ENCODE peak calls at places on chromosomes 1 and 21, in six cellular contexts. N is CD8-positive, alpha-beta T cell; M is mucosa of descending colon; I is kidney epithelial cell; B is psoas muscle; T is testis. S is an unnamed sample.

GRCh38 chr1:93715529-93716126 is 34.0 kb upstream of the BCAR3 start:
- DNase-seq in N (no peak), M (no peak), I (no peak), B (no peak), T (no peak), S (no peak)

GRCh38 chr1:53575948-53576305 is 116.7 kb downstream of the DMRTB1 start:
- DNase-seq in N (no peak), M (no peak), I (no peak), B (no peak), T (no peak), S (no peak)

GRCh38 chr1:243475966-243476365 is 220.1 kb downstream of the SDCCAG8 start:
- DNase-seq in N (no peak), M (no peak), I (no peak), B (no peak), T (no peak), S (peak; percentile 73)

GRCh38 chr21:45800339-45801080 is 157.0 kb downstream of the PCBP3 start:
- DNase-seq in N (no peak), M (no peak), I (no peak), B (no peak), T (no peak), S (no peak)

GRCh38 chr1:147567594-147568381 is 26.5 kb downstream of the BCL9 start:
- DNase-seq in N (no peak), M (peak; percentile 29), I (no peak), B (no peak), T (no peak), S (no peak)

GRCh38 chr1:110312188-110313121 is 26.7 kb upstream of the RBM15 start:
- DNase-seq in N (peak; percentile 49), M (peak; percentile 83), I (peak; percentile 41), B (peak; percentile 89), T (peak; percentile 86), S (peak; percentile 92)

GRCh38 chr1:96334236-96334557 is 387.4 kb upstream of the PTBP2 start:
- DNase-seq in N (no peak), M (no peak), I (no peak), B (no peak), T (no peak), S (no peak)

GRCh38 chr1:12015499-12015898 is 3.8 kb upstream of the MIIP start:
- DNase-seq in N (no peak), M (no peak), I (no peak), B (no peak), T (no peak), S (no peak)

GRCh38 chr1:205950826-205951549 is 7.7 kb upstream of the SLC26A9 start:
- DNase-seq in N (no peak), M (peak; percentile 9), I (no peak), B (no peak), T (no peak), S (no peak)

GRCh38 chr1:234977891-234978396 is 150.7 kb downstream of the TOMM20 start:
- DNase-seq in N (no peak), M (no peak), I (no peak), B (no peak), T (no peak), S (no peak)

GRCh38 chr1:224911217-224911616 is 18.3 kb upstream of the DNAH14 start:
- DNase-seq in N (no peak), M (no peak), I (no peak), B (no peak), T (no peak), S (no peak)

GRCh38 chr1:230012742-230013141 is 54.3 kb upstream of the GALNT2 start:
- DNase-seq in N (no peak), M (no peak), I (no peak), B (no peak), T (no peak), S (no peak)

GRCh38 chr1:33050221-33051076 is 13.8 kb upstream of the AK2 start:
- DNase-seq in N (no peak), M (no peak), I (no peak), B (no peak), T (no peak), S (peak; percentile 95)

GRCh38 chr1:196306421-196306820 is 301.8 kb downstream of the KCNT2 start:
- DNase-seq in N (no peak), M (no peak), I (no peak), B (no peak), T (no peak), S (no peak)

GRCh38 chr1:230113605-230114241 is 46.7 kb downstream of the GALNT2 start:
- DNase-seq in N (no peak), M (no peak), I (peak; percentile 84), B (peak; percentile 64), T (no peak), S (peak; percentile 94)

GRCh38 chr1:4004635-4005430 is 104.8 kb upstream of the C1orf174 start:
- DNase-seq in N (no peak), M (no peak), I (no peak), B (peak; percentile 16), T (no peak), S (no peak)

GRCh38 chr1:171913385-171913784 is 72.1 kb downstream of the DNM3 start:
- DNase-seq in N (no peak), M (peak; percentile 81), I (no peak), B (no peak), T (peak; percentile 59), S (no peak)

GRCh38 chr1:1761504-1762376 is 16.5 kb downstream of the NADK start:
- DNase-seq in N (no peak), M (no peak), I (no peak), B (peak; percentile 35), T (no peak), S (no peak)

GRCh38 chr1:16367968-16368910 is 1.2 kb downstream of the SZRD1 start:
- DNase-seq in N (no peak), M (peak; percentile 31), I (no peak), B (peak; percentile 41), T (no peak), S (peak; percentile 37)

GRCh38 chr1:179911812-179912211 is 29.7 kb downstream of the TOR1AIP1 start:
- DNase-seq in N (no peak), M (no peak), I (no peak), B (no peak), T (no peak), S (no peak)

GRCh38 chr1:234125714-234126113 is 221.2 kb downstream of the SLC35F3 start:
- DNase-seq in N (no peak), M (no peak), I (no peak), B (no peak), T (peak; percentile 25), S (no peak)

GRCh38 chr1:226482975-226483660 is 65.4 kb upstream of the STUM start:
- DNase-seq in N (no peak), M (no peak), I (no peak), B (no peak), T (no peak), S (no peak)

GRCh38 chr1:205568469-205569361 is 63.1 kb downstream of the ELK4 start:
- DNase-seq in N (no peak), M (no peak), I (no peak), B (no peak), T (no peak), S (no peak)

GRCh38 chr1:157137051-157137772 is 983 bp downstream of the ETV3 start:
- DNase-seq in N (no peak), M (peak; percentile 51), I (no peak), B (no peak), T (peak; percentile 39), S (peak; percentile 40)

GRCh38 chr1:159859757-159860156 is 2.7 kb downstream of the VSIG8 start:
- DNase-seq in N (no peak), M (no peak), I (no peak), B (no peak), T (no peak), S (no peak)

GRCh38 chr1:68198752-68199151 is 33.6 kb downstream of the WLS start:
- DNase-seq in N (no peak), M (no peak), I (no peak), B (no peak), T (no peak), S (peak; percentile 33)

GRCh38 chr1:68197891-68198290 is 34.4 kb downstream of the WLS start:
- DNase-seq in N (no peak), M (no peak), I (no peak), B (no peak), T (no peak), S (no peak)

GRCh38 chr1:68199603-68200002 is 32.7 kb downstream of the WLS start:
- DNase-seq in N (no peak), M (peak; percentile 31), I (no peak), B (no peak), T (no peak), S (no peak)

GRCh38 chr1:68196676-68197075 is 35.6 kb downstream of the WLS start:
- DNase-seq in N (no peak), M (no peak), I (no peak), B (no peak), T (no peak), S (no peak)

DNA sequence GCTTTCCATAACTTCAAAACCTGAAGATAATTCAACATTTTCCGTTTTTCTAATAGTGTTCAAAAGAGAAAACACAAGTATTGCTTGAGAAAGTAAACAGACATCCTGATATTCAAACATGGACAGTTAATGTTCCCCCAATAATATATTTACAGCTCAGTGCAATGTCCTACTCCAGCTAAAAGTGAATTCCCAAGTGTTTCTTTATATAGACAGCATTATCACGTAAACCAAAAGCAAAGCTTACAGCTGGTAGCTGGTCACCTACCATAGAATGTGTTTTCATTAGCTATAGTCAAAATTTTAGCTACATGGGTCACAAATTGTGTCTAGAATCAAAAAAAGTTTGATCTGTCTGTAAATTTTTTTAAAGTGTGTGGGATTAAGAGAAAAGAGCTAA is 34.9 kb downstream of the WLS start:
- DNase-seq in N (no peak), M (no peak), I (no peak), B (no peak), T (no peak), S (no peak)
- H3K4me3 ChIP-seq in N (no peak overlapping the region), M (no peak overlapping the region), I (no peak overlapping the region), B (no peak overlapping the region), T (no peak overlapping the region), S (no peak overlapping the region)

GRCh38 chr1:50420689-50421365 is 2.4 kb downstream of the DMRTA2 start:
- DNase-seq in N (no peak), M (no peak), I (no peak), B (no peak), T (no peak), S (no peak)

GRCh38 chr1:50422946-50423669 is at the start of gene DMRTA2:
- DNase-seq in N (no peak), M (peak; percentile 22), I (no peak), B (no peak), T (no peak), S (no peak)

GRCh38 chr1:50422675-50422945 is 633 bp downstream of the DMRTA2 start:
- DNase-seq in N (no peak), M (no peak), I (no peak), B (no peak), T (no peak), S (no peak)

GRCh38 chr1:50421366-50421748 is 1.9 kb downstream of the DMRTA2 start:
- DNase-seq in N (no peak), M (no peak), I (no peak), B (no peak), T (no peak), S (no peak)

GRCh38 chr1:50421768-50422674 is 1.2 kb downstream of the DMRTA2 start:
- DNase-seq in N (no peak), M (no peak), I (no peak), B (no peak), T (no peak), S (no peak)
- H3K4me3 ChIP-seq in N (no peak overlapping the region), M (no peak overlapping the region), I (no peak overlapping the region), B (no peak overlapping the region), T (no peak overlapping the region), S (no peak overlapping the region)

GRCh38 chr1:158149175-158149574 is 31.5 kb upstream of the CD1D start:
- DNase-seq in N (no peak), M (no peak), I (no peak), B (peak; percentile 59), T (peak; percentile 28), S (no peak)
- H3K4me3 ChIP-seq in N (peak overlapping the region; percentile 67), M (no peak overlapping the region), I (peak overlapping the region; percentile 22), B (peak overlapping the region; percentile 51), T (peak overlapping the region; percentile 39), S (peak overlapping the region; percentile 48)

GRCh38 chr1:57704811-57705210 is 281.0 kb upstream of the DAB1 start:
- DNase-seq in N (no peak), M (no peak), I (no peak), B (no peak), T (no peak), S (no peak)
- H3K4me3 ChIP-seq in N (no peak overlapping the region), M (no peak overlapping the region), I (no peak overlapping the region), B (no peak overlapping the region), T (no peak overlapping the region), S (no peak overlapping the region)